ENCODE peak calls at places on chromosomes 5 and 9, in four cellular contexts. B, E, Q and M are unnamed samples.

GRCh38 chr5:172564187-172564586 is 76.9 kb upstream of the NEURL1B start:
- DNase-seq in B (peak), E (no peak), Q (no peak), M (no peak)

GRCh38 chr9:91071185-91071990 is 269.8 kb downstream of the SYK start:
- DNase-seq in B (no peak), E (peak), Q (peak), M (peak)

GRCh38 chr5:122653087-122654017 is 121.5 kb upstream of the SNX2 start:
- DNase-seq in B (no peak), E (peak), Q (no peak), M (peak)

GRCh38 chr9:27622688-27623340 is 49.5 kb upstream of the C9orf72 start:
- DNase-seq in B (no peak), E (no peak), Q (no peak), M (no peak)

GRCh38 chr9:84671651-84672467 is 2.3 kb downstream of the NTRK2 start:
- DNase-seq in B (no peak), E (no peak), Q (no peak), M (no peak)

GRCh38 chr9:127905788-127906191 is 6.4 kb upstream of the ST6GALNAC6 start:
- DNase-seq in B (peak), E (no peak), Q (no peak), M (no peak)

GRCh38 chr9:87336407-87336806 is 161.3 kb upstream of the DAPK1 start:
- DNase-seq in B (no peak), E (no peak), Q (no peak), M (no peak)

GRCh38 chr5:115423541-115423940 is 121.0 kb downstream of the FEM1C start:
- DNase-seq in B (peak), E (no peak), Q (peak), M (peak)

GRCh38 chr9:25449503-25449902 is 228.7 kb downstream of the TUSC1 start:
- DNase-seq in B (no peak), E (no peak), Q (no peak), M (no peak)

GRCh38 chr9:113501821-113502220 is 38.3 kb downstream of the RGS3 start:
- DNase-seq in B (no peak), E (no peak), Q (no peak), M (no peak)

GRCh38 chr9:27204578-27204977 is 92.4 kb downstream of the EQTN start:
- DNase-seq in B (no peak), E (peak), Q (no peak), M (no peak)

GRCh38 chr5:143201589-143201988 is 201.9 kb downstream of the NR3C1 start:
- DNase-seq in B (no peak), E (no peak), Q (no peak), M (no peak)

GRCh38 chr9:113919825-113920224 is 43.7 kb downstream of the ZNF618 start:
- DNase-seq in B (no peak), E (no peak), Q (no peak), M (no peak)

GRCh38 chr5:38408446-38409175 is 147.8 kb downstream of the LIFR start:
- DNase-seq in B (no peak), E (no peak), Q (no peak), M (no peak)

GRCh38 chr9:104997536-104997935 is 69.6 kb upstream of the ABCA1 start:
- DNase-seq in B (no peak), E (no peak), Q (no peak), M (no peak)

GRCh38 chr5:125011014-125011413 is 264.6 kb upstream of the ZNF608 start:
- DNase-seq in B (no peak), E (no peak), Q (no peak), M (no peak)

GRCh38 chr5:108271127-108271526 is 110.8 kb downstream of the FBXL17 start:
- DNase-seq in B (no peak), E (no peak), Q (no peak), M (no peak)

GRCh38 chr9:128396970-128397613 is 23.6 kb upstream of the CERCAM start:
- DNase-seq in B (no peak), E (no peak), Q (no peak), M (no peak)

GRCh38 chr9:2179557-2179956 is 164.4 kb downstream of the SMARCA2 start:
- DNase-seq in B (no peak), E (no peak), Q (no peak), M (no peak)

GRCh38 chr5:150140830-150141229 is 14.8 kb downstream of the PDGFRB start:
- DNase-seq in B (no peak), E (peak), Q (no peak), M (peak)

GRCh38 chr9:128903871-128904371 is 16.9 kb upstream of the PHYHD1 start:
- DNase-seq in B (no peak), E (peak), Q (no peak), M (peak)

GRCh38 chr9:71733176-71733575 is 35.1 kb downstream of the CEMIP2 start:
- DNase-seq in B (no peak), E (peak), Q (no peak), M (no peak)

GRCh38 chr5:110108520-110108919 is 418.8 kb downstream of the MAN2A1 start:
- DNase-seq in B (no peak), E (no peak), Q (no peak), M (no peak)

GRCh38 chr9:101566904-101567724 is 27.7 kb downstream of the PPP3R2 start:
- DNase-seq in B (no peak), E (peak), Q (no peak), M (peak)

GRCh38 chr9:68872026-68872501 is 141.8 kb downstream of the PRKACG start:
- DNase-seq in B (no peak), E (no peak), Q (no peak), M (no peak)

GRCh38 chr5:172284275-172284971 is 859 bp upstream of the UBTD2 start:
- DNase-seq in B (peak), E (peak), Q (peak), M (no peak)

DNA sequence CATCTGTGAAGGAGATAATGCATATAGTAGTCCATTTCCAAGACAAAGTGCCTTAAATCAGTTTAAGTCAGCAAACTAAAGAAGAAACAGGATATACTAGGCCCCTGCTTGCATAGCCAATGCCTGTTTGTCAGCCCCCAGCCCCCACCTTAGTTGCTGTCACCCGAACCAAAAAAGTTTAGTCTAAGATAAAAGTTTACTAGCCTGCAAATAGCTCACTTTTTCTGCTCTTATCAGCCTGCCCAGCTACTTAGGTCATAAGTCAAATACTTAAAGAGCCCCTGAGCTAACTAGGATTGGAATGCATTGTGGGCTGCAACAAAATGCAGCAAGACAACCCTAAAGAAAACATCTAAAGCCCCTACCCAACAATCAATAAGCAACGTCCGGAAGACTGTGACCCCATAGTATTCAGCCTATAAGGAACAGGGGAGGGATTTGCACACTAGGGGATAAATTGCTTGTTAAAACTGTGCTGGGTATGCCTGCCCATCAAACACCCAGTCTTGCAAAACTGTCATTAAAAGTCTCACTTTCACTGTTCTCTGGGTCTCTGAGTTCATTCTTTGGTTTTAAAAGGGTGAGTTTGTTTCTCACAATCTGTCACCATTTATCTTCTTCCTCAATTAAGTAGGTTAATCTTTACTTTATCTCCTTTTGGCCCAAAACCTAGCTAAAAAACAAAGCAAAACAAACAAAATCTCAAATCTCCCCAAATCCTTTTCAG is 92.4 kb upstream of the CEP78 start:
- DNase-seq in B (no peak), E (peak), Q (no peak), M (no peak)
- H3K27ac ChIP-seq in B (no peak), E (no peak), Q (no peak), M (no peak)

GRCh38 chr9:137310190-137311052 is 8.3 kb upstream of the NRARP start:
- DNase-seq in B (peak), E (no peak), Q (no peak), M (no peak)

GRCh38 chr9:137311171-137311970 is 9.3 kb upstream of the NRARP start:
- DNase-seq in B (peak), E (no peak), Q (no peak), M (peak)

GRCh38 chr9:137313326-137313920 is 11.4 kb upstream of the NRARP start:
- DNase-seq in B (no peak), E (no peak), Q (no peak), M (no peak)

GRCh38 chr9:137312852-137313325 is 10.8 kb upstream of the NRARP start:
- DNase-seq in B (no peak), E (no peak), Q (no peak), M (no peak)

DNA sequence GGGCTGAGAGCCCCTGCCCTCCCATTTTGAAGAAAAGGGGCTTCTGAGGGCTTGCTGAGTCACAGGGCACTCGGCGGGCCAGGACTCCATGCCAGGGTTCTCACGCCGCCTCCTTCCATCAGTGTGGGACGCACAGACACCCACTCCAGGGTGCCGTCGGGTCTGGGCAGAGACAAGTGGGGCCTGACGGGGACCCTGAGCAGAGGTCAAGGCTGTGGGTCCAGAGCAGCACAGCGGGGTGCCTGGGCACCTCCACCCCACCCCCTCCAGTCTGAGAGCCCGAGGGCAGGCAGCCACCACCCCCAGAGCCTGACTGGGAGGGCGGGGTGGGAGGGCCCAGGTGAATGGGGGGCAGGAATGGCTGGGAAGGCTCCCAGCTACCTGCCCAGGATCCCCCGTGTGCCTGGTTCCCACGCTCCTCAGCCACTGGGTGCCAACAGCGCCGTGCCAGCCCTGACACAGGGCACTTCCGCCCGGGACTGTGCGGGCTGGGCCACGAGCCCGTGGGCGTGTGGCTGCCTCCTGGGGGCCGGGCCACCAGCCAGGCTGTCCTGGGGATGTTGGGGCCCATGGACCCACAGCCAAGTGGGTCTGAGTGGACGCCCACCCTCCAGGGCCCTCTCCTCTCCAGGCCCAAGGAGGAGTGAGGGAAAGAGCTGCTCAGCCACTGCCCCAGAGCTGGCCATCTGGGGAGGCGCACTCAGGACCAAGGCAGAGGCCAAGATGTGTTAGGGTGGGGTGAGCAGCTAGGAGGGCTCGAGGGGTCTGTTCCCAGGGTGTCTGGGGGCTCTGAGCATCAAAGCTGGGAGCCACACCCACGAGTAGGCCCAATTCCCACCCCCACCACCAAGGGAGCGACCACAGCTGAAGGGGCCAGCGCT is 10.1 kb upstream of the NRARP start:
- DNase-seq in B (peak), E (no peak), Q (no peak), M (no peak)
- H3K27ac ChIP-seq in B (no peak), E (no peak), Q (no peak), M (no peak)

GRCh38 chr9:92429866-92430265 is 5.6 kb upstream of the OMD start:
- DNase-seq in B (no peak), E (no peak), Q (no peak), M (no peak)

GRCh38 chr9:92422611-92423010 is 1.7 kb downstream of the OMD start:
- DNase-seq in B (no peak), E (no peak), Q (no peak), M (no peak)

GRCh38 chr9:92426501-92426900 is 2.2 kb upstream of the OMD start:
- DNase-seq in B (no peak), E (peak), Q (no peak), M (no peak)

GRCh38 chr9:92424340-92424739 is at the start of gene OMD:
- DNase-seq in B (no peak), E (peak), Q (no peak), M (no peak)

GRCh38 chr9:92425578-92425977 is 1.3 kb upstream of the OMD start:
- DNase-seq in B (no peak), E (peak), Q (no peak), M (no peak)
- H3K27ac ChIP-seq in B (peak), E (no peak), Q (no peak), M (no peak)

DNA sequence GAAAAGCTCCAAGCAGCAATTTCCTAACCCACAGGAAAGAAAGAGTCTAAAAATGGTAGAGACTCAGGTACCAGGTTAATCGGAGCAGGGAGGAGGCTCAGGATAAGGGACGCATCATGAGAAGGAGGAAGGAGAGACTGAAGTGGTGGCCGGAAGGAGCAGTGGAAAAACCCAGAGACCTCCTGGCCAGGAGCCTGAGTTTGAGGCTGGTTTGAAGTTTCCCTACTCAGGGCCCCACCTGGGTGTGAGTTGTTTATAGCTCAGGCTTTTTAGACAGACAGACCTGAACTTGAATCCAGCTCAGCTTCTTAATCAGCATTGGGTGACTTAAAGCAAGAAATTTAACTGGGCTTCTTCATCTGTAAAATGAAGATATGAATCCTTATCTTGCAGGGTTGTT is 11.9 kb upstream of the AQP7 start:
- DNase-seq in B (peak), E (no peak), Q (no peak), M (no peak)
- H3K27ac ChIP-seq in B (peak), E (no peak), Q (no peak), M (no peak)

GRCh38 chr9:4508907-4509589 is 18.8 kb downstream of the SLC1A1 start:
- DNase-seq in B (no peak), E (peak), Q (no peak), M (peak)
- H3K27ac ChIP-seq in B (no peak), E (peak), Q (no peak), M (peak)

DNA sequence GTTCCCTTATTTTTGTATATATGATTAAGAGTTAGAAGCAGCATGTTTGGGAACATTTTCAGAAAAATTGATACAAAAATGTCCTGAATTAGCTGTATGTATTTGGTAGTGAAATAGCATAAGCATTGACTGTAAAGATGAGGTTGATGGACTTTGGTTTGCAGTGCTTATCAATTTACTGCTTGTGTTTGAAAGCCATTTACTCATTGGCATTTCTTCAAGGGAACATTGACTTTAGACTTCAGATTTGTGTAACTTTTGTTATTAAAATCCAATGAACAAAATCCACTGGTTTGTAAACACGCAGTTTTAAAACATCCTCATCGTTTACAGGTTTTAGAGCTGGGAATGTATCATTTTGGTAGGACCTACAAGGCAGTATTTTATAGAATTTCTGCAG is 61.3 kb downstream of the KDM4C start:
- DNase-seq in B (no peak), E (no peak), Q (no peak), M (no peak)
- H3K27ac ChIP-seq in B (no peak), E (no peak), Q (no peak), M (no peak)

GRCh38 chr5:67660149-67660548 is 463.6 kb upstream of the CD180 start:
- DNase-seq in B (no peak), E (no peak), Q (no peak), M (no peak)

GRCh38 chr5:67657055-67657454 is 460.5 kb upstream of the CD180 start:
- DNase-seq in B (no peak), E (no peak), Q (no peak), M (no peak)

DNA sequence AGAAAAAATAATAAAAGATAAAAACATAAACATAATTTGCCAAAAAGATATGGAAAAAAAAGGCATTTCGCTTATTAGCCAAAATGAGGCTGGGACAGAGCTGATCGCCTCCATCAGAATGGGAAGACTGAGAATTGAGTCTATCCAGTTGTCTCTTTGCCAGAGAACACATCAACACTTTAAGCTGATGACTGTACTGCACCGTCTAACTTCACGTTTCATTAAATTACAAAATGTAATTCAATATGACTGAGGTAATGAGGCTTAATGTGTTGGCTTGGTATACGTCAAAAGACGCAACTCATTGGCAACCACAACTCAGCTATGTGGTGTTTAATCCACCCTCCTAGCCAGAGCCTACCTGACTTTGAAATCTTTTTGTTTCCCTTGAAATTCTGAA is 462.7 kb upstream of the CD180 start:
- DNase-seq in B (no peak), E (peak), Q (no peak), M (no peak)
- H3K27ac ChIP-seq in B (no peak), E (no peak), Q (no peak), M (no peak)

DNA sequence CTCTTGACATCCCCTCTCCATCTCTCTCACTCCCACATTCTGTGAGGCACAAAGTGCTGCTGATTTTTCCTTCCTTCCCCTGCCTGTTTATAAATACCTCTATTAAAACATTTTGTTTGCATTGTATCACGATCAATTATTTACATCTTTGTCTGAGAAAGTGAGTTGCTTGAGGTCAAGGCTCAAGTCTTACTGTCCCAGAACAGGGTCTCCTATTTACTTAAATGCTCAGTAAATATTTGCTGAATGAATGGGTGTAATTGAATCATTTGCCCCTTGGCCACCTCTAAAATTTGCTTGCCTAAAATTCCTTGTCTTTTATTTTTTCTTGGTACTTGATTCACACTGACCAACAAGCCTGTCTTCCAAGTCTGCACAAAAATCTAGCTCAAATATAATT is 103.5 kb downstream of the ZNF462 start:
- DNase-seq in B (no peak), E (no peak), Q (no peak), M (no peak)
- H3K27ac ChIP-seq in B (no peak), E (no peak), Q (no peak), M (no peak)

GRCh38 chr5:103357636-103358035 is 99.1 kb downstream of the MACIR start:
- DNase-seq in B (no peak), E (no peak), Q (no peak), M (no peak)

GRCh38 chr5:103355590-103355989 is 97.0 kb downstream of the MACIR start:
- DNase-seq in B (no peak), E (no peak), Q (no peak), M (no peak)

GRCh38 chr5:103360475-103360874 is 101.9 kb downstream of the MACIR start:
- DNase-seq in B (no peak), E (no peak), Q (no peak), M (no peak)

GRCh38 chr5:103356344-103357091 is 98.0 kb downstream of the MACIR start:
- DNase-seq in B (no peak), E (no peak), Q (no peak), M (no peak)

GRCh38 chr5:103358305-103358996 is 99.9 kb downstream of the MACIR start:
- DNase-seq in B (no peak), E (no peak), Q (no peak), M (no peak)
- H3K27ac ChIP-seq in B (no peak), E (no peak), Q (no peak), M (no peak)

GRCh38 chr5:96742519-96742918 is 65.2 kb downstream of the ERAP1 start:
- DNase-seq in B (no peak), E (no peak), Q (no peak), M (no peak)

GRCh38 chr5:96743805-96744559 is 63.8 kb downstream of the ERAP1 start:
- DNase-seq in B (no peak), E (no peak), Q (no peak), M (no peak)

GRCh38 chr5:96745025-96745424 is 62.7 kb downstream of the ERAP1 start:
- DNase-seq in B (no peak), E (no peak), Q (no peak), M (no peak)

GRCh38 chr5:96741911-96742310 is 65.8 kb downstream of the ERAP1 start:
- DNase-seq in B (no peak), E (no peak), Q (no peak), M (no peak)

GRCh38 chr5:96743065-96743768 is 64.5 kb downstream of the ERAP1 start:
- DNase-seq in B (no peak), E (peak), Q (no peak), M (peak)
- H3K27ac ChIP-seq in B (peak), E (peak), Q (peak), M (peak)